ENCODE peak calls at places on chromosomes 12 and 14, in nine cellular contexts. F, Q, K, T, P, O, J, S and L are unnamed samples.

GRCh38 chr12:8037046-8037663 is 4.6 kb downstream of the FOXJ2 start:
- DNase-seq in F (no peak), Q (no peak), K (no peak), T (no peak), P (no peak), O (no peak), J (no peak), S (no peak), L (no peak)

GRCh38 chr12:23564454-23564853 is 385.0 kb downstream of the SOX5 start:
- DNase-seq in F (no peak), Q (no peak), K (no peak), T (peak), P (no peak), O (no peak), J (no peak), S (peak), L (no peak)

GRCh38 chr14:94089479-94089878 is 8.4 kb downstream of the IFI27L1 start:
- DNase-seq in F (no peak), Q (no peak), K (peak), T (peak), P (no peak), O (no peak), J (no peak), S (no peak), L (no peak)

GRCh38 chr14:44897844-44898151 is 63.9 kb downstream of the KLHL28 start:
- DNase-seq in F (no peak), Q (no peak), K (no peak), T (peak), P (no peak), O (no peak), J (no peak), S (no peak), L (no peak)

GRCh38 chr14:68468437-68469207 is 324.2 kb downstream of the ZFP36L1 start:
- DNase-seq in F (no peak), Q (no peak), K (peak), T (peak), P (no peak), O (no peak), J (no peak), S (no peak), L (no peak)

GRCh38 chr12:87116778-87117177 is 860.6 kb upstream of the MGAT4C start:
- DNase-seq in F (no peak), Q (no peak), K (no peak), T (no peak), P (no peak), O (no peak), J (no peak), S (no peak), L (no peak)

GRCh38 chr12:131774576-131774975 is 53.6 kb upstream of the MMP17 start:
- DNase-seq in F (no peak), Q (no peak), K (no peak), T (peak), P (no peak), O (no peak), J (no peak), S (no peak), L (no peak)

GRCh38 chr14:50018236-50019210 is 97.8 kb downstream of the VCPKMT start:
- DNase-seq in F (no peak), Q (peak), K (no peak), T (no peak), P (no peak), O (no peak), J (no peak), S (no peak), L (no peak)

GRCh38 chr14:94115631-94116030 is 5.1 kb downstream of the IFI27 start:
- DNase-seq in F (no peak), Q (no peak), K (no peak), T (no peak), P (peak), O (no peak), J (peak), S (no peak), L (peak)

GRCh38 chr14:96164861-96165490 is 39.7 kb upstream of the BDKRB2 start:
- DNase-seq in F (no peak), Q (no peak), K (no peak), T (no peak), P (peak), O (no peak), J (peak), S (no peak), L (peak)

GRCh38 chr12:92144631-92145480 is 790 bp downstream of the BTG1 start:
- DNase-seq in F (peak), Q (peak), K (peak), T (peak), P (peak), O (peak), J (peak), S (peak), L (no peak)